ENCODE peak calls at places on chromosome 11, in six cellular contexts. One of them, this sample, is unnamed.
A peak's percentile ranks its signal among the peaks of the same experiment; 100 is the strongest.

GRCh38 chr11:35214792-35215193 is 75.8 kb downstream of the CD44 start:
- DNase-seq in CD8-positive, alpha-beta T cell: no peak
- DNase-seq in CD4-positive, alpha-beta T cell: no peak
- DNase-seq in Panc1: peak; percentile 47
- DNase-seq in H9: peak; percentile 66
- DNase-seq in substantia nigra: no peak
- DNase-seq in this sample: no peak

GRCh38 chr11:128555606-128556005 is 31.8 kb downstream of the ETS1 start:
- DNase-seq in CD8-positive, alpha-beta T cell: no peak
- DNase-seq in CD4-positive, alpha-beta T cell: no peak
- DNase-seq in Panc1: no peak
- DNase-seq in H9: peak; percentile 66
- DNase-seq in substantia nigra: no peak
- DNase-seq in this sample: no peak

GRCh38 chr11:86726118-86726748 is 53.8 kb upstream of the ME3 start:
- DNase-seq in CD8-positive, alpha-beta T cell: no peak
- DNase-seq in CD4-positive, alpha-beta T cell: no peak
- DNase-seq in Panc1: no peak
- DNase-seq in H9: no peak
- DNase-seq in substantia nigra: no peak
- DNase-seq in this sample: no peak

GRCh38 chr11:131246156-131246555 is 124.3 kb upstream of the NTM start:
- DNase-seq in CD8-positive, alpha-beta T cell: no peak
- DNase-seq in CD4-positive, alpha-beta T cell: no peak
- DNase-seq in Panc1: no peak
- DNase-seq in H9: no peak
- DNase-seq in substantia nigra: no peak
- DNase-seq in this sample: no peak

GRCh38 chr11:2259897-2260451 is 10.4 kb downstream of the ASCL2 start:
- DNase-seq in CD8-positive, alpha-beta T cell: no peak
- DNase-seq in CD4-positive, alpha-beta T cell: no peak
- DNase-seq in Panc1: no peak
- DNase-seq in H9: peak; percentile 19
- DNase-seq in substantia nigra: no peak
- DNase-seq in this sample: no peak

GRCh38 chr11:96337541-96338530 is 5.2 kb downstream of the MAML2 start:
- DNase-seq in CD8-positive, alpha-beta T cell: peak; percentile 21
- DNase-seq in CD4-positive, alpha-beta T cell: peak; percentile 40
- DNase-seq in Panc1: no peak
- DNase-seq in H9: no peak
- DNase-seq in substantia nigra: peak; percentile 9
- DNase-seq in this sample: peak; percentile 28

GRCh38 chr11:70067036-70067435 is 11.1 kb upstream of the ANO1 start:
- DNase-seq in CD8-positive, alpha-beta T cell: no peak
- DNase-seq in CD4-positive, alpha-beta T cell: no peak
- DNase-seq in Panc1: no peak
- DNase-seq in H9: no peak
- DNase-seq in substantia nigra: no peak
- DNase-seq in this sample: no peak

GRCh38 chr11:7473702-7474101 is 11.6 kb upstream of the OLFML1 start:
- DNase-seq in CD8-positive, alpha-beta T cell: no peak
- DNase-seq in CD4-positive, alpha-beta T cell: no peak
- DNase-seq in Panc1: no peak
- DNase-seq in H9: no peak
- DNase-seq in substantia nigra: no peak
- DNase-seq in this sample: no peak

GRCh38 chr11:57568330-57568766 is 876 bp upstream of the UBE2L6 start:
- DNase-seq in CD8-positive, alpha-beta T cell: peak; percentile 78
- DNase-seq in CD4-positive, alpha-beta T cell: peak; percentile 2
- DNase-seq in Panc1: peak; percentile 47
- DNase-seq in H9: peak; percentile 83
- DNase-seq in substantia nigra: no peak
- DNase-seq in this sample: peak; percentile 87

GRCh38 chr11:75820636-75821035 is 5.6 kb downstream of the UVRAG start:
- DNase-seq in CD8-positive, alpha-beta T cell: no peak
- DNase-seq in CD4-positive, alpha-beta T cell: no peak
- DNase-seq in Panc1: no peak
- DNase-seq in H9: no peak
- DNase-seq in substantia nigra: no peak
- DNase-seq in this sample: no peak

GRCh38 chr11:57082125-57082524 is 93.4 kb downstream of the OR5AK2 start:
- DNase-seq in CD8-positive, alpha-beta T cell: no peak
- DNase-seq in CD4-positive, alpha-beta T cell: no peak
- DNase-seq in Panc1: no peak
- DNase-seq in H9: no peak
- DNase-seq in substantia nigra: no peak
- DNase-seq in this sample: no peak

GRCh38 chr11:76380161-76380976 is 563 bp downstream of the THAP12 start:
- DNase-seq in CD8-positive, alpha-beta T cell: peak; percentile 21
- DNase-seq in CD4-positive, alpha-beta T cell: peak; percentile 31
- DNase-seq in Panc1: no peak
- DNase-seq in H9: peak; percentile 43
- DNase-seq in substantia nigra: peak; percentile 81
- DNase-seq in this sample: peak; percentile 67

GRCh38 chr11:88266157-88266556 is 71.4 kb downstream of the CTSC start:
- DNase-seq in CD8-positive, alpha-beta T cell: no peak
- DNase-seq in CD4-positive, alpha-beta T cell: no peak
- DNase-seq in Panc1: no peak
- DNase-seq in H9: no peak
- DNase-seq in substantia nigra: no peak
- DNase-seq in this sample: no peak

GRCh38 chr11:104254347-104254746 is 90.4 kb upstream of the PDGFD start:
- DNase-seq in CD8-positive, alpha-beta T cell: no peak
- DNase-seq in CD4-positive, alpha-beta T cell: no peak
- DNase-seq in Panc1: no peak
- DNase-seq in H9: peak; percentile 85
- DNase-seq in substantia nigra: no peak
- DNase-seq in this sample: no peak

GRCh38 chr11:7787239-7787638 is 9.5 kb downstream of the OR5P2 start:
- DNase-seq in CD8-positive, alpha-beta T cell: no peak
- DNase-seq in CD4-positive, alpha-beta T cell: no peak
- DNase-seq in Panc1: no peak
- DNase-seq in H9: no peak
- DNase-seq in substantia nigra: no peak
- DNase-seq in this sample: no peak

GRCh38 chr11:111736621-111737055 is 29.6 kb downstream of the PPP2R1B start:
- DNase-seq in CD8-positive, alpha-beta T cell: no peak
- DNase-seq in CD4-positive, alpha-beta T cell: no peak
- DNase-seq in Panc1: no peak
- DNase-seq in H9: no peak
- DNase-seq in substantia nigra: no peak
- DNase-seq in this sample: no peak

GRCh38 chr11:126029805-126030204 is 32.9 kb downstream of the CDON start:
- DNase-seq in CD8-positive, alpha-beta T cell: no peak
- DNase-seq in CD4-positive, alpha-beta T cell: no peak
- DNase-seq in Panc1: no peak
- DNase-seq in H9: no peak
- DNase-seq in substantia nigra: no peak
- DNase-seq in this sample: no peak

GRCh38 chr11:30018443-30018842 is 1.6 kb upstream of the KCNA4 start:
- DNase-seq in CD8-positive, alpha-beta T cell: no peak
- DNase-seq in CD4-positive, alpha-beta T cell: no peak
- DNase-seq in Panc1: no peak
- DNase-seq in H9: peak; percentile 32
- DNase-seq in substantia nigra: no peak
- DNase-seq in this sample: no peak

GRCh38 chr11:95592455-95592854 is 197.1 kb downstream of the FAM76B start:
- DNase-seq in CD8-positive, alpha-beta T cell: no peak
- DNase-seq in CD4-positive, alpha-beta T cell: no peak
- DNase-seq in Panc1: no peak
- DNase-seq in H9: peak; percentile 37
- DNase-seq in substantia nigra: no peak
- DNase-seq in this sample: no peak

GRCh38 chr11:61277186-61277972 is 17.7 kb downstream of the VWCE start:
- DNase-seq in CD8-positive, alpha-beta T cell: no peak
- DNase-seq in CD4-positive, alpha-beta T cell: no peak
- DNase-seq in Panc1: no peak
- DNase-seq in H9: no peak
- DNase-seq in substantia nigra: no peak
- DNase-seq in this sample: no peak

GRCh38 chr11:3133456-3134217 is 31.5 kb downstream of the OSBPL5 start:
- DNase-seq in CD8-positive, alpha-beta T cell: no peak
- DNase-seq in CD4-positive, alpha-beta T cell: no peak
- DNase-seq in Panc1: no peak
- DNase-seq in H9: no peak
- DNase-seq in substantia nigra: no peak
- DNase-seq in this sample: no peak

GRCh38 chr11:92071660-92072059 is 153.0 kb upstream of the FAT3 start:
- DNase-seq in CD8-positive, alpha-beta T cell: no peak
- DNase-seq in CD4-positive, alpha-beta T cell: no peak
- DNase-seq in Panc1: no peak
- DNase-seq in H9: no peak
- DNase-seq in substantia nigra: no peak
- DNase-seq in this sample: no peak

GRCh38 chr11:26622201-26622600 is 50.1 kb upstream of the MUC15 start:
- DNase-seq in CD8-positive, alpha-beta T cell: no peak
- DNase-seq in CD4-positive, alpha-beta T cell: no peak
- DNase-seq in Panc1: no peak
- DNase-seq in H9: no peak
- DNase-seq in substantia nigra: no peak
- DNase-seq in this sample: no peak

GRCh38 chr11:89381094-89381493 is 110.1 kb downstream of the NOX4 start:
- DNase-seq in CD8-positive, alpha-beta T cell: no peak
- DNase-seq in CD4-positive, alpha-beta T cell: no peak
- DNase-seq in Panc1: no peak
- DNase-seq in H9: no peak
- DNase-seq in substantia nigra: no peak
- DNase-seq in this sample: no peak

GRCh38 chr11:65781962-65782815 is 1.4 kb upstream of the AP5B1 start:
- DNase-seq in CD8-positive, alpha-beta T cell: no peak
- DNase-seq in CD4-positive, alpha-beta T cell: no peak
- DNase-seq in Panc1: no peak
- DNase-seq in H9: no peak
- DNase-seq in substantia nigra: no peak
- DNase-seq in this sample: no peak
- H3K27ac ChIP-seq in CD8-positive, alpha-beta T cell: no peak overlapping the region
- H3K27ac ChIP-seq in CD4-positive, alpha-beta T cell: no peak overlapping the region
- H3K27ac ChIP-seq in Panc1: no peak overlapping the region
- H3K27ac ChIP-seq in H9: no peak overlapping the region
- H3K27ac ChIP-seq in substantia nigra: no peak overlapping the region
- H3K27ac ChIP-seq in this sample: no peak overlapping the region

DNA sequence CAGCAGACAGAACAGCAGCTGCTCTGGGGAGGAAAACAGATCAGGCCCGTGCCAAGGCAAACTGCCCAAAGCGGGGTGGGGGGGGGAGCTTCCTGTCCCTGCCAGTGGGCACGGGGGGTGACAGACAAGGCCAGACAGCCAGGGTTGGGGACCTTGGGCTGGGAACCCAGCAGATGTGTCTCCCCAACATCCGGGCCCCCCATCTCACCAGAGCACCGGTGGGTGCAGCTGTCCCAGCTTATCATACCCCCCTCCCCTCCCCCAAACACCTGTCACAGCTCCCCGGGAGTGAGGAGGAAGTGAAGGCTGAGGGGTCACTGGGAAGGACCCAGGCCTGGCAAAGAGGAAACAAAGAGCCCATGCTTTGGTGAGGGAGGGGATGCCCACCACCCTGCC is 1.3 kb downstream of the PPP1R14B start:
- DNase-seq in CD8-positive, alpha-beta T cell: peak; percentile 60
- DNase-seq in CD4-positive, alpha-beta T cell: peak; percentile 45
- DNase-seq in Panc1: no peak
- DNase-seq in H9: no peak
- DNase-seq in substantia nigra: peak; percentile 53
- DNase-seq in this sample: peak; percentile 52
- H3K27ac ChIP-seq in CD8-positive, alpha-beta T cell: no peak overlapping the region
- H3K27ac ChIP-seq in CD4-positive, alpha-beta T cell: peak overlapping the region; percentile 48
- H3K27ac ChIP-seq in Panc1: peak overlapping the region; percentile 95
- H3K27ac ChIP-seq in H9: no peak overlapping the region
- H3K27ac ChIP-seq in substantia nigra: peak overlapping the region; percentile 74
- H3K27ac ChIP-seq in this sample: peak overlapping the region; percentile 55

DNA sequence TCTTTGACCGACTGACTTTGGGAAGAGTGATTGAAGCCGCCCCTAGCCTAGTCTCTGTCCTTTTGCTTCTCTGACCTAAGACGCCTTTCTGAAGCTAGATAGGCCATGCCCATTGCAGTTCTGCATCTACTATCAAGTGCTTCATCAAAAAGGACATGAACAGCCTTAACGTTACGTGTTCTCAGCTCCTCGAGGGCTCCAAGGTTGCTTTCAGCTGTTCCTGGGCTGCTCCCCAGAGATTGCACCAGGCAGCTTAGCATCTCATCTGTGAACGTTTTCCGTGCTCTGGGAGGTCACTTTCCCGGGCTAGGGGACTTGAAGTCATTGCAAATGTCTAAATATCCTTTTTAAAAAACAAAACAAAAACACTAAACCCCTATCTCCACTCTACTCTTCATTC is 13.9 kb downstream of the MICAL2 start:
- DNase-seq in CD8-positive, alpha-beta T cell: no peak
- DNase-seq in CD4-positive, alpha-beta T cell: no peak
- DNase-seq in Panc1: no peak
- DNase-seq in H9: no peak
- DNase-seq in substantia nigra: no peak
- DNase-seq in this sample: no peak
- H3K27ac ChIP-seq in CD8-positive, alpha-beta T cell: no peak overlapping the region
- H3K27ac ChIP-seq in CD4-positive, alpha-beta T cell: no peak overlapping the region
- H3K27ac ChIP-seq in Panc1: peak overlapping the region; percentile 70
- H3K27ac ChIP-seq in H9: no peak overlapping the region
- H3K27ac ChIP-seq in substantia nigra: no peak overlapping the region
- H3K27ac ChIP-seq in this sample: no peak overlapping the region

DNA sequence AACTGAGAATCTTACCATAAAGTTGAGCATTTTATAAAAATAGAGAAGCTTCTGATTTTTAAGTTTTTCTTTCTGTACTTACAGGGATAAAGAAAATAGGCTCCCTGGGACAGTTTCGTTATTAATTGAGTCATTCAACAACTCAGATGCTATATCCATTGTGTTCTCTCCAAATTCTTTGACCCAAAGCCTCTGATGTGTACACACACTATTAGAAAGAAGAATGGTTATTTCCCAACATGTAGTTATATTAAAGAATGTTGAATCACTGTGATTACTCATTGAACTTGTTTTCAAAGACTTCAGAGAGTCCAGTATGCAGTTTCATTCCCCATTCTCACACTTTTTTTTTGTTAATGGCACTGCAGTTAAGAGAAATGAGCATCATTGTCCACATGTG is 734.3 kb upstream of the ARHGAP42 start:
- DNase-seq in CD8-positive, alpha-beta T cell: no peak
- DNase-seq in CD4-positive, alpha-beta T cell: no peak
- DNase-seq in Panc1: no peak
- DNase-seq in H9: no peak
- DNase-seq in substantia nigra: no peak
- DNase-seq in this sample: no peak
- H3K27ac ChIP-seq in CD8-positive, alpha-beta T cell: no peak overlapping the region
- H3K27ac ChIP-seq in CD4-positive, alpha-beta T cell: no peak overlapping the region
- H3K27ac ChIP-seq in Panc1: no peak overlapping the region
- H3K27ac ChIP-seq in H9: no peak overlapping the region
- H3K27ac ChIP-seq in substantia nigra: no peak overlapping the region
- H3K27ac ChIP-seq in this sample: no peak overlapping the region

This sample was measured in CD4-positive, CD25-positive, alpha-beta regulatory T cell.